ENCODE peak calls at places on chromosomes 5 and 9, in six cellular contexts. One of them, this sample, is unnamed.
A peak's percentile ranks its signal among the peaks of the same experiment; 100 is the strongest.

GRCh38 chr9:111412280-111412679 is 71.9 kb downstream of the ECPAS start:
- DNase-seq in ureter: no peak
- DNase-seq in NCI-H1105: no peak
- DNase-seq in choroid plexus epithelial cell: no peak
- DNase-seq in AG10803: no peak
- DNase-seq in HS-5: no peak
- DNase-seq in this sample: no peak

GRCh38 chr5:57566914-57567313 is 84.3 kb upstream of the ACTBL2 start:
- DNase-seq in AG10803: peak; percentile 36
- DNase-seq in NCI-H1105: no peak
- DNase-seq in choroid plexus epithelial cell: peak; percentile 94
- DNase-seq in HS-5: no peak
- DNase-seq in ureter: no peak
- DNase-seq in this sample: peak; percentile 68

GRCh38 chr5:1842026-1842819 is 40.5 kb downstream of the IRX4 start:
- DNase-seq in AG10803: no peak
- DNase-seq in HS-5: no peak
- DNase-seq in choroid plexus epithelial cell: no peak
- DNase-seq in NCI-H1105: no peak
- DNase-seq in ureter: no peak
- DNase-seq in this sample: no peak

GRCh38 chr9:133739408-133740280 is 1.5 kb upstream of the SARDH start:
- DNase-seq in choroid plexus epithelial cell: no peak
- DNase-seq in AG10803: no peak
- DNase-seq in HS-5: no peak
- DNase-seq in NCI-H1105: no peak
- DNase-seq in ureter: peak; percentile 37
- DNase-seq in this sample: no peak

GRCh38 chr9:89779416-89779815 is 174.6 kb downstream of the GADD45G start:
- DNase-seq in NCI-H1105: no peak
- DNase-seq in AG10803: peak; percentile 39
- DNase-seq in ureter: no peak
- DNase-seq in HS-5: no peak
- DNase-seq in choroid plexus epithelial cell: no peak
- DNase-seq in this sample: no peak

GRCh38 chr5:19928556-19929421 is 59.2 kb downstream of the CDH18 start:
- DNase-seq in NCI-H1105: no peak
- DNase-seq in ureter: no peak
- DNase-seq in choroid plexus epithelial cell: peak; percentile 87
- DNase-seq in AG10803: peak; percentile 50
- DNase-seq in HS-5: peak; percentile 96
- DNase-seq in this sample: peak; percentile 91

GRCh38 chr5:58940446-58940845 is 357.6 kb downstream of the RAB3C start:
- DNase-seq in NCI-H1105: no peak
- DNase-seq in AG10803: no peak
- DNase-seq in ureter: no peak
- DNase-seq in HS-5: no peak
- DNase-seq in choroid plexus epithelial cell: peak; percentile 69
- DNase-seq in this sample: peak; percentile 59

GRCh38 chr5:33457124-33457523 is 16.4 kb downstream of the TARS1 start:
- DNase-seq in ureter: no peak
- DNase-seq in NCI-H1105: no peak
- DNase-seq in choroid plexus epithelial cell: no peak
- DNase-seq in HS-5: no peak
- DNase-seq in AG10803: peak; percentile 82
- DNase-seq in this sample: peak; percentile 6

GRCh38 chr9:125099816-125100215 is 43.5 kb downstream of the SCAI start:
- DNase-seq in HS-5: no peak
- DNase-seq in AG10803: no peak
- DNase-seq in NCI-H1105: peak; percentile 56
- DNase-seq in ureter: no peak
- DNase-seq in choroid plexus epithelial cell: no peak
- DNase-seq in this sample: no peak

GRCh38 chr5:83987513-83988292 is 267.0 kb upstream of the HAPLN1 start:
- DNase-seq in HS-5: no peak
- DNase-seq in AG10803: no peak
- DNase-seq in ureter: no peak
- DNase-seq in choroid plexus epithelial cell: peak; percentile 5
- DNase-seq in NCI-H1105: peak; percentile 15
- DNase-seq in this sample: no peak

GRCh38 chr9:2216591-2216990 is 201.4 kb downstream of the SMARCA2 start:
- DNase-seq in HS-5: no peak
- DNase-seq in AG10803: peak; percentile 31
- DNase-seq in NCI-H1105: no peak
- DNase-seq in choroid plexus epithelial cell: peak; percentile 52
- DNase-seq in ureter: no peak
- DNase-seq in this sample: peak; percentile 59

GRCh38 chr9:114690308-114690707 is 8.3 kb upstream of the TEX48 start:
- DNase-seq in AG10803: no peak
- DNase-seq in choroid plexus epithelial cell: no peak
- DNase-seq in ureter: no peak
- DNase-seq in HS-5: no peak
- DNase-seq in NCI-H1105: no peak
- DNase-seq in this sample: no peak

GRCh38 chr5:138873096-138873885 is 1.8 kb downstream of the LRRTM2 start:
- DNase-seq in NCI-H1105: no peak
- DNase-seq in AG10803: no peak
- DNase-seq in ureter: no peak
- DNase-seq in choroid plexus epithelial cell: no peak
- DNase-seq in HS-5: no peak
- DNase-seq in this sample: no peak

GRCh38 chr9:120868339-120868675 is 8.7 kb downstream of the PHF19 start:
- DNase-seq in NCI-H1105: no peak
- DNase-seq in choroid plexus epithelial cell: peak; percentile 92
- DNase-seq in ureter: no peak
- DNase-seq in HS-5: no peak
- DNase-seq in AG10803: peak; percentile 87
- DNase-seq in this sample: peak; percentile 37

GRCh38 chr9:105510024-105510423 is 47.9 kb upstream of the FKTN start:
- DNase-seq in choroid plexus epithelial cell: peak; percentile 95
- DNase-seq in HS-5: peak; percentile 38
- DNase-seq in NCI-H1105: no peak
- DNase-seq in AG10803: peak; percentile 62
- DNase-seq in ureter: no peak
- DNase-seq in this sample: peak; percentile 95

GRCh38 chr9:105439428-105439827 is 8.4 kb upstream of the FSD1L start:
- DNase-seq in HS-5: no peak
- DNase-seq in ureter: no peak
- DNase-seq in NCI-H1105: no peak
- DNase-seq in choroid plexus epithelial cell: peak; percentile 76
- DNase-seq in AG10803: no peak
- DNase-seq in this sample: peak; percentile 81

GRCh38 chr9:98306384-98307145 is 51.1 kb upstream of the TBC1D2 start:
- DNase-seq in HS-5: no peak
- DNase-seq in AG10803: no peak
- DNase-seq in NCI-H1105: no peak
- DNase-seq in ureter: no peak
- DNase-seq in choroid plexus epithelial cell: peak; percentile 10
- DNase-seq in this sample: no peak

This sample was measured in astrocyte.